ENCODE peak calls at places on chromosomes 12 and 14, in six cellular contexts. One of them, this sample, is unnamed.

GRCh38 chr12:95257541-95257940 is 39.9 kb downstream of the VEZT start:
- DNase-seq in NCI-H510A: no peak
- DNase-seq in IMR-90: peak; percentile 44
- DNase-seq in skeletal muscle cell: no peak
- DNase-seq in NCI-H1092 treated with DMSO at 0.1 percent for 48 hours: no peak
- DNase-seq in A172: no peak
- DNase-seq in this sample: peak; percentile 32

GRCh38 chr14:36880276-36880675 is 218.6 kb downstream of the PAX9 start:
- DNase-seq in NCI-H510A: no peak
- DNase-seq in IMR-90: no peak
- DNase-seq in skeletal muscle cell: no peak
- DNase-seq in NCI-H1092 treated with DMSO at 0.1 percent for 48 hours: no peak
- DNase-seq in A172: no peak
- DNase-seq in this sample: no peak

GRCh38 chr14:48323655-48324054 is 648.2 kb upstream of the MDGA2 start:
- DNase-seq in NCI-H510A: no peak
- DNase-seq in IMR-90: peak; percentile 60
- DNase-seq in skeletal muscle cell: peak; percentile 32
- DNase-seq in NCI-H1092 treated with DMSO at 0.1 percent for 48 hours: no peak
- DNase-seq in A172: peak; percentile 38
- DNase-seq in this sample: no peak

GRCh38 chr12:103379670-103380069 is 116.1 kb downstream of the C12orf42 start:
- DNase-seq in NCI-H510A: no peak
- DNase-seq in IMR-90: no peak
- DNase-seq in skeletal muscle cell: no peak
- DNase-seq in NCI-H1092 treated with DMSO at 0.1 percent for 48 hours: peak; percentile 41
- DNase-seq in A172: no peak
- DNase-seq in this sample: no peak

GRCh38 chr12:24562761-24563392 is 386.0 kb downstream of the BCAT1 start:
- DNase-seq in NCI-H510A: no peak
- DNase-seq in IMR-90: peak; percentile 54
- DNase-seq in skeletal muscle cell: no peak
- DNase-seq in NCI-H1092 treated with DMSO at 0.1 percent for 48 hours: peak; percentile 37
- DNase-seq in A172: no peak
- DNase-seq in this sample: peak; percentile 69

GRCh38 chr12:111578276-111578970 is 20.7 kb downstream of the ATXN2 start:
- DNase-seq in NCI-H510A: no peak
- DNase-seq in IMR-90: peak; percentile 91
- DNase-seq in skeletal muscle cell: peak; percentile 36
- DNase-seq in NCI-H1092 treated with DMSO at 0.1 percent for 48 hours: no peak
- DNase-seq in A172: peak; percentile 81
- DNase-seq in this sample: peak; percentile 94

GRCh38 chr12:31590730-31591307 is at the start of gene DENND5B:
- DNase-seq in NCI-H510A: no peak
- DNase-seq in IMR-90: peak; percentile 61
- DNase-seq in skeletal muscle cell: no peak
- DNase-seq in NCI-H1092 treated with DMSO at 0.1 percent for 48 hours: peak; percentile 64
- DNase-seq in A172: no peak
- DNase-seq in this sample: peak; percentile 61

GRCh38 chr12:33455096-33455495 is 15.5 kb upstream of the SYT10 start:
- DNase-seq in NCI-H510A: no peak
- DNase-seq in IMR-90: no peak
- DNase-seq in skeletal muscle cell: no peak
- DNase-seq in NCI-H1092 treated with DMSO at 0.1 percent for 48 hours: no peak
- DNase-seq in A172: no peak
- DNase-seq in this sample: no peak

GRCh38 chr12:46430340-46430948 is 57.9 kb upstream of the SLC38A2 start:
- DNase-seq in NCI-H510A: no peak
- DNase-seq in IMR-90: peak; percentile 89
- DNase-seq in skeletal muscle cell: peak; percentile 66
- DNase-seq in NCI-H1092 treated with DMSO at 0.1 percent for 48 hours: no peak
- DNase-seq in A172: peak; percentile 85
- DNase-seq in this sample: peak; percentile 96

GRCh38 chr12:10540776-10541205 is 35.1 kb downstream of the EIF2S3B start:
- DNase-seq in NCI-H510A: no peak
- DNase-seq in IMR-90: no peak
- DNase-seq in skeletal muscle cell: peak; percentile 68
- DNase-seq in NCI-H1092 treated with DMSO at 0.1 percent for 48 hours: no peak
- DNase-seq in A172: peak; percentile 0
- DNase-seq in this sample: peak; percentile 32

GRCh38 chr12:116426391-116427136 is 132.6 kb upstream of the MAP1LC3B2 start:
- DNase-seq in NCI-H510A: no peak
- DNase-seq in IMR-90: peak; percentile 98
- DNase-seq in skeletal muscle cell: peak; percentile 98
- DNase-seq in NCI-H1092 treated with DMSO at 0.1 percent for 48 hours: no peak
- DNase-seq in A172: peak; percentile 98
- DNase-seq in this sample: peak; percentile 91

GRCh38 chr12:88299567-88300101 is 157.5 kb downstream of the TMTC3 start:
- DNase-seq in NCI-H510A: no peak
- DNase-seq in IMR-90: peak; percentile 98
- DNase-seq in skeletal muscle cell: peak; percentile 99
- DNase-seq in NCI-H1092 treated with DMSO at 0.1 percent for 48 hours: no peak
- DNase-seq in A172: peak; percentile 96
- DNase-seq in this sample: peak; percentile 99

GRCh38 chr12:93245543-93245942 is 132.2 kb upstream of the NUDT4 start:
- DNase-seq in NCI-H510A: no peak
- DNase-seq in IMR-90: no peak
- DNase-seq in skeletal muscle cell: no peak
- DNase-seq in NCI-H1092 treated with DMSO at 0.1 percent for 48 hours: no peak
- DNase-seq in A172: no peak
- DNase-seq in this sample: no peak

GRCh38 chr14:60153996-60154395 is 11.2 kb downstream of the DHRS7 start:
- DNase-seq in NCI-H510A: no peak
- DNase-seq in IMR-90: no peak
- DNase-seq in skeletal muscle cell: no peak
- DNase-seq in NCI-H1092 treated with DMSO at 0.1 percent for 48 hours: no peak
- DNase-seq in A172: no peak
- DNase-seq in this sample: no peak

GRCh38 chr12:124451637-124452243 is 115.7 kb downstream of the NCOR2 start:
- DNase-seq in NCI-H510A: no peak
- DNase-seq in IMR-90: no peak
- DNase-seq in skeletal muscle cell: no peak
- DNase-seq in NCI-H1092 treated with DMSO at 0.1 percent for 48 hours: no peak
- DNase-seq in A172: no peak
- DNase-seq in this sample: no peak

GRCh38 chr14:22471545-22472121 is 117.4 kb downstream of the DAD1 start:
- DNase-seq in NCI-H510A: no peak
- DNase-seq in IMR-90: peak; percentile 32
- DNase-seq in skeletal muscle cell: no peak
- DNase-seq in NCI-H1092 treated with DMSO at 0.1 percent for 48 hours: peak; percentile 42
- DNase-seq in A172: no peak
- DNase-seq in this sample: peak; percentile 64

GRCh38 chr12:12919666-12920435 is 28.5 kb downstream of the GPRC5A start:
- DNase-seq in NCI-H510A: no peak
- DNase-seq in IMR-90: no peak
- DNase-seq in skeletal muscle cell: no peak
- DNase-seq in NCI-H1092 treated with DMSO at 0.1 percent for 48 hours: no peak
- DNase-seq in A172: no peak
- DNase-seq in this sample: no peak

GRCh38 chr12:31021809-31022492 is 51.7 kb upstream of the DDX11 start:
- DNase-seq in NCI-H510A: no peak
- DNase-seq in IMR-90: no peak
- DNase-seq in skeletal muscle cell: no peak
- DNase-seq in NCI-H1092 treated with DMSO at 0.1 percent for 48 hours: no peak
- DNase-seq in A172: no peak
- DNase-seq in this sample: peak; percentile 45

GRCh38 chr12:52119398-52120254 is 40.1 kb downstream of the SMIM41 start:
- DNase-seq in NCI-H510A: peak; percentile 86
- DNase-seq in IMR-90: no peak
- DNase-seq in skeletal muscle cell: no peak
- DNase-seq in NCI-H1092 treated with DMSO at 0.1 percent for 48 hours: peak; percentile 66
- DNase-seq in A172: no peak
- DNase-seq in this sample: peak; percentile 15

GRCh38 chr12:26863515-26863914 is 30.5 kb upstream of the ITPR2 start:
- DNase-seq in NCI-H510A: no peak
- DNase-seq in IMR-90: peak; percentile 13
- DNase-seq in skeletal muscle cell: no peak
- DNase-seq in NCI-H1092 treated with DMSO at 0.1 percent for 48 hours: no peak
- DNase-seq in A172: no peak
- DNase-seq in this sample: peak; percentile 45

GRCh38 chr14:92844220-92844619 is 50.1 kb downstream of the GOLGA5 start:
- DNase-seq in NCI-H510A: no peak
- DNase-seq in IMR-90: no peak
- DNase-seq in skeletal muscle cell: no peak
- DNase-seq in NCI-H1092 treated with DMSO at 0.1 percent for 48 hours: no peak
- DNase-seq in A172: no peak
- DNase-seq in this sample: no peak

GRCh38 chr12:29725587-29726320 is 58.0 kb downstream of the TMTC1 start:
- DNase-seq in NCI-H510A: no peak
- DNase-seq in IMR-90: peak; percentile 70
- DNase-seq in skeletal muscle cell: peak; percentile 97
- DNase-seq in NCI-H1092 treated with DMSO at 0.1 percent for 48 hours: peak; percentile 92
- DNase-seq in A172: no peak
- DNase-seq in this sample: peak; percentile 90

GRCh38 chr12:14960548-14961465 is 594 bp downstream of the ARHGDIB start:
- DNase-seq in NCI-H510A: no peak
- DNase-seq in IMR-90: peak; percentile 36
- DNase-seq in skeletal muscle cell: peak; percentile 25
- DNase-seq in NCI-H1092 treated with DMSO at 0.1 percent for 48 hours: no peak
- DNase-seq in A172: peak; percentile 14
- DNase-seq in this sample: peak; percentile 63

GRCh38 chr14:21494902-21495762 is 16.0 kb downstream of the METTL3 start:
- DNase-seq in NCI-H510A: no peak
- DNase-seq in IMR-90: peak; percentile 80
- DNase-seq in skeletal muscle cell: no peak
- DNase-seq in NCI-H1092 treated with DMSO at 0.1 percent for 48 hours: no peak
- DNase-seq in A172: no peak
- DNase-seq in this sample: peak; percentile 91

This sample was measured in iris pigment epithelial cell.